ENCODE peak calls at places on chromosomes 2 and 18, in six cellular contexts. G is activated naive CD8-positive, alpha-beta T cell treated with anti-CD3 and anti-CD28 coated beads for 36 hours; H is amygdala; O is AG04450; R is astrocyte of the spinal cord; N is foreskin keratinocyte. A is an unnamed sample.

GRCh38 chr2:73063909-73064875 is 7.3 kb downstream of the SFXN5 start:
- DNase-seq in O (peak; percentile 43), H (no peak), N (no peak), R (peak; percentile 91), G (no peak), A (no peak)

GRCh38 chr2:68336192-68336591 is 16.4 kb upstream of the CNRIP1 start:
- DNase-seq in G (no peak), O (peak; percentile 24), R (peak; percentile 65), N (peak; percentile 82), H (no peak), A (no peak)

GRCh38 chr2:220574038-220574437 is 946.6 kb downstream of the SLC4A3 start:
- DNase-seq in G (no peak), H (no peak), N (no peak), R (no peak), O (no peak), A (no peak)

GRCh38 chr18:49880656-49881055 is 67.3 kb upstream of the ACAA2 start:
- DNase-seq in N (no peak), O (no peak), H (no peak), G (no peak), R (no peak), A (no peak)

GRCh38 chr2:54604771-54605350 is 118.6 kb upstream of the EML6 start:
- DNase-seq in O (no peak), H (no peak), G (peak; percentile 28), R (no peak), N (no peak), A (no peak)

GRCh38 chr2:83860320-83860719 is 598.8 kb downstream of the SUCLG1 start:
- DNase-seq in H (no peak), R (no peak), O (no peak), N (no peak), G (no peak), A (peak; percentile 17)

GRCh38 chr18:42961298-42961697 is 154.2 kb downstream of the RIT2 start:
- DNase-seq in N (no peak), H (no peak), G (no peak), R (no peak), O (no peak), A (no peak)

GRCh38 chr2:9336209-9336533 is 87.2 kb downstream of the ITGB1BP1 start:
- DNase-seq in H (no peak), R (peak; percentile 57), O (no peak), N (no peak), G (peak; percentile 10), A (no peak)

GRCh38 chr18:46583711-46584110 is 73.3 kb downstream of the LOXHD1 start:
- DNase-seq in G (no peak), N (no peak), R (no peak), O (no peak), H (no peak), A (no peak)

GRCh38 chr18:50119363-50119762 is 75.6 kb downstream of the MYO5B start:
- DNase-seq in N (no peak), H (no peak), R (no peak), G (no peak), O (no peak), A (no peak)

GRCh38 chr2:229153946-229154345 is 117.1 kb downstream of the PID1 start:
- DNase-seq in R (no peak), G (no peak), N (no peak), H (no peak), O (no peak), A (no peak)

GRCh38 chr2:21256006-21256405 is 132.2 kb downstream of the TDRD15 start:
- DNase-seq in O (no peak), N (no peak), H (no peak), R (peak; percentile 55), G (no peak), A (no peak)

GRCh38 chr2:73856214-73856613 is 27.5 kb downstream of the STAMBP start:
- DNase-seq in R (peak; percentile 91), O (peak; percentile 78), N (no peak), G (no peak), H (no peak), A (no peak)

GRCh38 chr2:230928701-230929380 is 3.8 kb upstream of the GPR55 start:
- DNase-seq in G (no peak), R (no peak), O (no peak), H (no peak), N (no peak), A (no peak)

GRCh38 chr2:112031473-112031872 is 23.6 kb upstream of the TMEM87B start:
- DNase-seq in N (no peak), O (no peak), H (no peak), R (peak; percentile 30), G (no peak), A (no peak)

GRCh38 chr18:78612318-78612717 is 367.3 kb upstream of the SALL3 start:
- DNase-seq in G (no peak), N (no peak), R (no peak), H (no peak), O (no peak), A (no peak)

GRCh38 chr2:241904011-241904718 is 34.6 kb downstream of the RTP5 start:
- DNase-seq in O (no peak), N (no peak), G (no peak), R (no peak), H (no peak), A (no peak)

GRCh38 chr2:3266727-3267548 is 110.7 kb downstream of the EIPR1 start:
- DNase-seq in R (no peak), H (no peak), N (peak; percentile 21), O (no peak), G (no peak), A (no peak)

GRCh38 chr2:155203187-155203586 is 504.7 kb downstream of the KCNJ3 start:
- DNase-seq in R (no peak), G (no peak), N (no peak), O (no peak), H (no peak), A (no peak)

GRCh38 chr2:10073706-10074105 is 6.5 kb downstream of the CYS1 start:
- DNase-seq in N (no peak), O (no peak), H (no peak), G (no peak), R (no peak), A (no peak)

GRCh38 chr2:192069417-192069816 is 125.3 kb downstream of the TMEFF2 start:
- DNase-seq in R (no peak), H (no peak), N (no peak), G (no peak), O (no peak), A (no peak)

GRCh38 chr2:156896294-156896693 is 361.2 kb upstream of the GALNT5 start:
- DNase-seq in G (peak; percentile 24), O (no peak), N (no peak), R (peak; percentile 77), H (no peak), A (peak; percentile 3)

GRCh38 chr2:40332096-40332826 is 119.6 kb downstream of the SLC8A1 start:
- DNase-seq in O (peak; percentile 44), H (no peak), G (no peak), N (peak; percentile 58), R (peak; percentile 80), A (no peak)

GRCh38 chr18:4335386-4335785 is 119.7 kb downstream of the DLGAP1 start:
- DNase-seq in H (no peak), O (no peak), G (no peak), R (no peak), N (no peak), A (no peak)

GRCh38 chr18:40911582-40912254 is 1043.3 kb upstream of the PIK3C3 start:
- DNase-seq in G (no peak), R (peak; percentile 45), O (peak; percentile 33), N (no peak), H (no peak), A (no peak)

GRCh38 chr18:74905245-74905644 is 303.7 kb downstream of the PTGR3 start:
- DNase-seq in H (no peak), R (no peak), O (no peak), G (no peak), N (no peak), A (no peak)

GRCh38 chr2:185385157-185385556 is 353.4 kb upstream of the FSIP2 start:
- DNase-seq in H (no peak), N (no peak), O (no peak), G (no peak), R (no peak), A (no peak)

A was measured in GM13977.